ENCODE peak calls at places on chromosome 19, in five cellular contexts. One of them, this sample, is unnamed.

GRCh38 chr19:57559008-57559403 is 657 bp downstream of the ZNF550 start:
- DNase-seq in T-helper 2 cell treated with Interferon-gamma antibody and Interleukin-4, amounts not matched to agents 5 μg/mL and 100 μg/mL, for 36 hours: peak
- DNase-seq in progenitor cell of endocrine pancreas: no peak
- DNase-seq in colonic mucosa: peak
- DNase-seq in NCI-H510A treated with DMSO at 0.1 percent for 48 hours: peak
- DNase-seq in this sample: peak

GRCh38 chr19:51948979-51949378 is 21.7 kb downstream of the ZNF613 start:
- DNase-seq in T-helper 2 cell treated with Interferon-gamma antibody and Interleukin-4, amounts not matched to agents 5 μg/mL and 100 μg/mL, for 36 hours: no peak
- DNase-seq in progenitor cell of endocrine pancreas: no peak
- DNase-seq in colonic mucosa: no peak
- DNase-seq in NCI-H510A treated with DMSO at 0.1 percent for 48 hours: no peak
- DNase-seq in this sample: no peak

GRCh38 chr19:33032218-33032781 is 32.4 kb downstream of the RHPN2 start:
- DNase-seq in T-helper 2 cell treated with Interferon-gamma antibody and Interleukin-4, amounts not matched to agents 5 μg/mL and 100 μg/mL, for 36 hours: no peak
- DNase-seq in progenitor cell of endocrine pancreas: no peak
- DNase-seq in colonic mucosa: peak
- DNase-seq in NCI-H510A treated with DMSO at 0.1 percent for 48 hours: no peak
- DNase-seq in this sample: peak

GRCh38 chr19:46495789-46496099 is at the start of gene PNMA8B:
- DNase-seq in T-helper 2 cell treated with Interferon-gamma antibody and Interleukin-4, amounts not matched to agents 5 μg/mL and 100 μg/mL, for 36 hours: no peak
- DNase-seq in progenitor cell of endocrine pancreas: peak
- DNase-seq in colonic mucosa: peak
- DNase-seq in NCI-H510A treated with DMSO at 0.1 percent for 48 hours: peak
- DNase-seq in this sample: no peak

GRCh38 chr19:41591951-41592562 is 16.1 kb downstream of the CEACAM21 start:
- DNase-seq in T-helper 2 cell treated with Interferon-gamma antibody and Interleukin-4, amounts not matched to agents 5 μg/mL and 100 μg/mL, for 36 hours: no peak
- DNase-seq in progenitor cell of endocrine pancreas: no peak
- DNase-seq in colonic mucosa: no peak
- DNase-seq in NCI-H510A treated with DMSO at 0.1 percent for 48 hours: no peak
- DNase-seq in this sample: no peak

GRCh38 chr19:5293607-5294089 is 47.0 kb downstream of the PTPRS start:
- DNase-seq in T-helper 2 cell treated with Interferon-gamma antibody and Interleukin-4, amounts not matched to agents 5 μg/mL and 100 μg/mL, for 36 hours: no peak
- DNase-seq in progenitor cell of endocrine pancreas: peak
- DNase-seq in colonic mucosa: no peak
- DNase-seq in NCI-H510A treated with DMSO at 0.1 percent for 48 hours: peak
- DNase-seq in this sample: no peak

GRCh38 chr19:4557186-4557970 is 2.1 kb downstream of the SEMA6B start:
- DNase-seq in T-helper 2 cell treated with Interferon-gamma antibody and Interleukin-4, amounts not matched to agents 5 μg/mL and 100 μg/mL, for 36 hours: no peak
- DNase-seq in progenitor cell of endocrine pancreas: no peak
- DNase-seq in colonic mucosa: no peak
- DNase-seq in NCI-H510A treated with DMSO at 0.1 percent for 48 hours: peak
- DNase-seq in this sample: peak

GRCh38 chr19:35266904-35267817 is 1.6 kb upstream of the USF2 start:
- DNase-seq in T-helper 2 cell treated with Interferon-gamma antibody and Interleukin-4, amounts not matched to agents 5 μg/mL and 100 μg/mL, for 36 hours: peak
- DNase-seq in progenitor cell of endocrine pancreas: no peak
- DNase-seq in colonic mucosa: peak
- DNase-seq in NCI-H510A treated with DMSO at 0.1 percent for 48 hours: no peak
- DNase-seq in this sample: peak

GRCh38 chr19:14059093-14059480 is 2.8 kb downstream of the PALM3 start:
- DNase-seq in T-helper 2 cell treated with Interferon-gamma antibody and Interleukin-4, amounts not matched to agents 5 μg/mL and 100 μg/mL, for 36 hours: peak
- DNase-seq in progenitor cell of endocrine pancreas: no peak
- DNase-seq in colonic mucosa: no peak
- DNase-seq in NCI-H510A treated with DMSO at 0.1 percent for 48 hours: no peak
- DNase-seq in this sample: no peak

GRCh38 chr19:27870293-27870692 is 1342.7 kb downstream of the UQCRFS1 start:
- DNase-seq in T-helper 2 cell treated with Interferon-gamma antibody and Interleukin-4, amounts not matched to agents 5 μg/mL and 100 μg/mL, for 36 hours: no peak
- DNase-seq in progenitor cell of endocrine pancreas: no peak
- DNase-seq in colonic mucosa: no peak
- DNase-seq in NCI-H510A treated with DMSO at 0.1 percent for 48 hours: no peak
- DNase-seq in this sample: no peak

GRCh38 chr19:51566489-51567100 is 4.5 kb upstream of the ZNF175 start:
- DNase-seq in T-helper 2 cell treated with Interferon-gamma antibody and Interleukin-4, amounts not matched to agents 5 μg/mL and 100 μg/mL, for 36 hours: no peak
- DNase-seq in progenitor cell of endocrine pancreas: no peak
- DNase-seq in colonic mucosa: no peak
- DNase-seq in NCI-H510A treated with DMSO at 0.1 percent for 48 hours: no peak
- DNase-seq in this sample: no peak

GRCh38 chr19:41521860-41522555 is 54.0 kb upstream of the CEACAM21 start:
- DNase-seq in T-helper 2 cell treated with Interferon-gamma antibody and Interleukin-4, amounts not matched to agents 5 μg/mL and 100 μg/mL, for 36 hours: no peak
- DNase-seq in progenitor cell of endocrine pancreas: no peak
- DNase-seq in colonic mucosa: no peak
- DNase-seq in NCI-H510A treated with DMSO at 0.1 percent for 48 hours: no peak
- DNase-seq in this sample: no peak

GRCh38 chr19:7909471-7910067 is 5.1 kb upstream of the TGFBR3L start:
- DNase-seq in T-helper 2 cell treated with Interferon-gamma antibody and Interleukin-4, amounts not matched to agents 5 μg/mL and 100 μg/mL, for 36 hours: no peak
- DNase-seq in progenitor cell of endocrine pancreas: no peak
- DNase-seq in colonic mucosa: no peak
- DNase-seq in NCI-H510A treated with DMSO at 0.1 percent for 48 hours: no peak
- DNase-seq in this sample: no peak

GRCh38 chr19:43957891-43958290 is 6.9 kb downstream of the ZNF221 start:
- DNase-seq in T-helper 2 cell treated with Interferon-gamma antibody and Interleukin-4, amounts not matched to agents 5 μg/mL and 100 μg/mL, for 36 hours: no peak
- DNase-seq in progenitor cell of endocrine pancreas: no peak
- DNase-seq in colonic mucosa: no peak
- DNase-seq in NCI-H510A treated with DMSO at 0.1 percent for 48 hours: no peak
- DNase-seq in this sample: no peak

GRCh38 chr19:24054044-24054935 is 32.7 kb upstream of the ZNF254 start:
- DNase-seq in T-helper 2 cell treated with Interferon-gamma antibody and Interleukin-4, amounts not matched to agents 5 μg/mL and 100 μg/mL, for 36 hours: peak
- DNase-seq in progenitor cell of endocrine pancreas: no peak
- DNase-seq in colonic mucosa: no peak
- DNase-seq in NCI-H510A treated with DMSO at 0.1 percent for 48 hours: no peak
- DNase-seq in this sample: no peak

GRCh38 chr19:46603195-46603637 is 2.1 kb downstream of the CALM3 start:
- DNase-seq in T-helper 2 cell treated with Interferon-gamma antibody and Interleukin-4, amounts not matched to agents 5 μg/mL and 100 μg/mL, for 36 hours: no peak
- DNase-seq in progenitor cell of endocrine pancreas: no peak
- DNase-seq in colonic mucosa: peak
- DNase-seq in NCI-H510A treated with DMSO at 0.1 percent for 48 hours: no peak
- DNase-seq in this sample: peak

GRCh38 chr19:18090545-18091216 is 3.9 kb upstream of the IL12RB1 start:
- DNase-seq in T-helper 2 cell treated with Interferon-gamma antibody and Interleukin-4, amounts not matched to agents 5 μg/mL and 100 μg/mL, for 36 hours: no peak
- DNase-seq in progenitor cell of endocrine pancreas: no peak
- DNase-seq in colonic mucosa: no peak
- DNase-seq in NCI-H510A treated with DMSO at 0.1 percent for 48 hours: no peak
- DNase-seq in this sample: no peak

GRCh38 chr19:18894254-18895037 is 1.5 kb downstream of the CERS1 start:
- DNase-seq in T-helper 2 cell treated with Interferon-gamma antibody and Interleukin-4, amounts not matched to agents 5 μg/mL and 100 μg/mL, for 36 hours: no peak
- DNase-seq in progenitor cell of endocrine pancreas: no peak
- DNase-seq in colonic mucosa: no peak
- DNase-seq in NCI-H510A treated with DMSO at 0.1 percent for 48 hours: no peak
- DNase-seq in this sample: no peak

GRCh38 chr19:3494559-3494958 is 5.9 kb downstream of the DOHH start:
- DNase-seq in T-helper 2 cell treated with Interferon-gamma antibody and Interleukin-4, amounts not matched to agents 5 μg/mL and 100 μg/mL, for 36 hours: peak
- DNase-seq in progenitor cell of endocrine pancreas: no peak
- DNase-seq in colonic mucosa: no peak
- DNase-seq in NCI-H510A treated with DMSO at 0.1 percent for 48 hours: no peak
- DNase-seq in this sample: no peak

GRCh38 chr19:36246006-36246391 is 31.1 kb downstream of the ZNF146 start:
- DNase-seq in T-helper 2 cell treated with Interferon-gamma antibody and Interleukin-4, amounts not matched to agents 5 μg/mL and 100 μg/mL, for 36 hours: no peak
- DNase-seq in progenitor cell of endocrine pancreas: no peak
- DNase-seq in colonic mucosa: no peak
- DNase-seq in NCI-H510A treated with DMSO at 0.1 percent for 48 hours: no peak
- DNase-seq in this sample: no peak

GRCh38 chr19:49462492-49462891 is 9.5 kb downstream of the ALDH16A1 start:
- DNase-seq in T-helper 2 cell treated with Interferon-gamma antibody and Interleukin-4, amounts not matched to agents 5 μg/mL and 100 μg/mL, for 36 hours: no peak
- DNase-seq in progenitor cell of endocrine pancreas: no peak
- DNase-seq in colonic mucosa: no peak
- DNase-seq in NCI-H510A treated with DMSO at 0.1 percent for 48 hours: no peak
- DNase-seq in this sample: no peak

GRCh38 chr19:17777840-17778620 is 16.9 kb upstream of the B3GNT3 start:
- DNase-seq in T-helper 2 cell treated with Interferon-gamma antibody and Interleukin-4, amounts not matched to agents 5 μg/mL and 100 μg/mL, for 36 hours: peak
- DNase-seq in progenitor cell of endocrine pancreas: no peak
- DNase-seq in colonic mucosa: peak
- DNase-seq in NCI-H510A treated with DMSO at 0.1 percent for 48 hours: no peak
- DNase-seq in this sample: peak

GRCh38 chr19:40398417-40399056 is 8.6 kb upstream of the HIPK4 start:
- DNase-seq in T-helper 2 cell treated with Interferon-gamma antibody and Interleukin-4, amounts not matched to agents 5 μg/mL and 100 μg/mL, for 36 hours: peak
- DNase-seq in progenitor cell of endocrine pancreas: no peak
- DNase-seq in colonic mucosa: peak
- DNase-seq in NCI-H510A treated with DMSO at 0.1 percent for 48 hours: no peak
- DNase-seq in this sample: no peak

GRCh38 chr19:6164906-6165531 is 29.6 kb downstream of the ACSBG2 start:
- DNase-seq in T-helper 2 cell treated with Interferon-gamma antibody and Interleukin-4, amounts not matched to agents 5 μg/mL and 100 μg/mL, for 36 hours: no peak
- DNase-seq in progenitor cell of endocrine pancreas: no peak
- DNase-seq in colonic mucosa: no peak
- DNase-seq in NCI-H510A treated with DMSO at 0.1 percent for 48 hours: no peak
- DNase-seq in this sample: no peak

GRCh38 chr19:7533281-7533819 is 2.2 kb upstream of the PNPLA6 start:
- DNase-seq in T-helper 2 cell treated with Interferon-gamma antibody and Interleukin-4, amounts not matched to agents 5 μg/mL and 100 μg/mL, for 36 hours: no peak
- DNase-seq in progenitor cell of endocrine pancreas: no peak
- DNase-seq in colonic mucosa: peak
- DNase-seq in NCI-H510A treated with DMSO at 0.1 percent for 48 hours: no peak
- DNase-seq in this sample: no peak

GRCh38 chr19:43467730-43468129 is 2.3 kb upstream of the LYPD3 start:
- DNase-seq in T-helper 2 cell treated with Interferon-gamma antibody and Interleukin-4, amounts not matched to agents 5 μg/mL and 100 μg/mL, for 36 hours: no peak
- DNase-seq in progenitor cell of endocrine pancreas: no peak
- DNase-seq in colonic mucosa: no peak
- DNase-seq in NCI-H510A treated with DMSO at 0.1 percent for 48 hours: no peak
- DNase-seq in this sample: peak

GRCh38 chr19:31597616-31598015 is 248.4 kb upstream of the TSHZ3 start:
- DNase-seq in T-helper 2 cell treated with Interferon-gamma antibody and Interleukin-4, amounts not matched to agents 5 μg/mL and 100 μg/mL, for 36 hours: no peak
- DNase-seq in progenitor cell of endocrine pancreas: no peak
- DNase-seq in colonic mucosa: no peak
- DNase-seq in NCI-H510A treated with DMSO at 0.1 percent for 48 hours: no peak
- DNase-seq in this sample: no peak

GRCh38 chr19:1238373-1239303 is 833 bp upstream of the CBARP start:
- DNase-seq in T-helper 2 cell treated with Interferon-gamma antibody and Interleukin-4, amounts not matched to agents 5 μg/mL and 100 μg/mL, for 36 hours: peak
- DNase-seq in progenitor cell of endocrine pancreas: no peak
- DNase-seq in colonic mucosa: no peak
- DNase-seq in NCI-H510A treated with DMSO at 0.1 percent for 48 hours: no peak
- DNase-seq in this sample: no peak

GRCh38 chr19:36221474-36221873 is 6.6 kb downstream of the ZNF146 start:
- DNase-seq in T-helper 2 cell treated with Interferon-gamma antibody and Interleukin-4, amounts not matched to agents 5 μg/mL and 100 μg/mL, for 36 hours: no peak
- DNase-seq in progenitor cell of endocrine pancreas: no peak
- DNase-seq in colonic mucosa: no peak
- DNase-seq in NCI-H510A treated with DMSO at 0.1 percent for 48 hours: no peak
- DNase-seq in this sample: no peak

GRCh38 chr19:17616961-17617806 is 61.7 kb downstream of the COLGALT1 start:
- DNase-seq in T-helper 2 cell treated with Interferon-gamma antibody and Interleukin-4, amounts not matched to agents 5 μg/mL and 100 μg/mL, for 36 hours: no peak
- DNase-seq in progenitor cell of endocrine pancreas: no peak
- DNase-seq in colonic mucosa: no peak
- DNase-seq in NCI-H510A treated with DMSO at 0.1 percent for 48 hours: no peak
- DNase-seq in this sample: peak

GRCh38 chr19:30240904-30241695 is 131.1 kb upstream of the ZNF536 start:
- DNase-seq in T-helper 2 cell treated with Interferon-gamma antibody and Interleukin-4, amounts not matched to agents 5 μg/mL and 100 μg/mL, for 36 hours: no peak
- DNase-seq in progenitor cell of endocrine pancreas: no peak
- DNase-seq in colonic mucosa: no peak
- DNase-seq in NCI-H510A treated with DMSO at 0.1 percent for 48 hours: no peak
- DNase-seq in this sample: no peak

GRCh38 chr19:15421726-15422260 is 3.0 kb upstream of the AKAP8L start:
- DNase-seq in T-helper 2 cell treated with Interferon-gamma antibody and Interleukin-4, amounts not matched to agents 5 μg/mL and 100 μg/mL, for 36 hours: no peak
- DNase-seq in progenitor cell of endocrine pancreas: no peak
- DNase-seq in colonic mucosa: no peak
- DNase-seq in NCI-H510A treated with DMSO at 0.1 percent for 48 hours: no peak
- DNase-seq in this sample: no peak

GRCh38 chr19:29872224-29872731 is 60.5 kb downstream of the CCNE1 start:
- DNase-seq in T-helper 2 cell treated with Interferon-gamma antibody and Interleukin-4, amounts not matched to agents 5 μg/mL and 100 μg/mL, for 36 hours: no peak
- DNase-seq in progenitor cell of endocrine pancreas: no peak
- DNase-seq in colonic mucosa: no peak
- DNase-seq in NCI-H510A treated with DMSO at 0.1 percent for 48 hours: no peak
- DNase-seq in this sample: no peak

GRCh38 chr19:42420055-42420544 is 7.1 kb downstream of the LIPE start:
- DNase-seq in T-helper 2 cell treated with Interferon-gamma antibody and Interleukin-4, amounts not matched to agents 5 μg/mL and 100 μg/mL, for 36 hours: peak
- DNase-seq in progenitor cell of endocrine pancreas: no peak
- DNase-seq in colonic mucosa: peak
- DNase-seq in NCI-H510A treated with DMSO at 0.1 percent for 48 hours: peak
- DNase-seq in this sample: peak

GRCh38 chr19:49567722-49568454 is 12.5 kb downstream of the NOSIP start:
- DNase-seq in T-helper 2 cell treated with Interferon-gamma antibody and Interleukin-4, amounts not matched to agents 5 μg/mL and 100 μg/mL, for 36 hours: peak
- DNase-seq in progenitor cell of endocrine pancreas: no peak
- DNase-seq in colonic mucosa: peak
- DNase-seq in NCI-H510A treated with DMSO at 0.1 percent for 48 hours: no peak
- DNase-seq in this sample: no peak

GRCh38 chr19:9863759-9864158 is 28.6 kb downstream of the PIN1 start:
- DNase-seq in T-helper 2 cell treated with Interferon-gamma antibody and Interleukin-4, amounts not matched to agents 5 μg/mL and 100 μg/mL, for 36 hours: no peak
- DNase-seq in progenitor cell of endocrine pancreas: no peak
- DNase-seq in colonic mucosa: no peak
- DNase-seq in NCI-H510A treated with DMSO at 0.1 percent for 48 hours: no peak
- DNase-seq in this sample: no peak

GRCh38 chr19:8367327-8368001 is 3.5 kb downstream of the ANGPTL4 start:
- DNase-seq in T-helper 2 cell treated with Interferon-gamma antibody and Interleukin-4, amounts not matched to agents 5 μg/mL and 100 μg/mL, for 36 hours: no peak
- DNase-seq in progenitor cell of endocrine pancreas: no peak
- DNase-seq in colonic mucosa: peak
- DNase-seq in NCI-H510A treated with DMSO at 0.1 percent for 48 hours: no peak
- DNase-seq in this sample: peak

GRCh38 chr19:15231256-15231655 is 992 bp downstream of the EPHX3 start:
- DNase-seq in T-helper 2 cell treated with Interferon-gamma antibody and Interleukin-4, amounts not matched to agents 5 μg/mL and 100 μg/mL, for 36 hours: no peak
- DNase-seq in progenitor cell of endocrine pancreas: no peak
- DNase-seq in colonic mucosa: no peak
- DNase-seq in NCI-H510A treated with DMSO at 0.1 percent for 48 hours: no peak
- DNase-seq in this sample: no peak

GRCh38 chr19:42313096-42313839 is at the start of gene TMEM145:
- DNase-seq in T-helper 2 cell treated with Interferon-gamma antibody and Interleukin-4, amounts not matched to agents 5 μg/mL and 100 μg/mL, for 36 hours: peak
- DNase-seq in progenitor cell of endocrine pancreas: peak
- DNase-seq in colonic mucosa: no peak
- DNase-seq in NCI-H510A treated with DMSO at 0.1 percent for 48 hours: peak
- DNase-seq in this sample: peak

This sample was measured in HT-29.